ENCODE peak calls at places on chromosomes 3 and 15, in four cellular contexts. Y is right atrium auricular region, V is fibroblast of lung, K is body of pancreas. H is an unnamed sample.
A peak's percentile ranks its signal among the peaks of the same experiment; 100 is the strongest.

GRCh38 chr15:28786521-28786920 is 61.9 kb downstream of the GOLGA6L7 start:
- DNase-seq in V (peak; percentile 73), K (no peak), Y (no peak), H (no peak)

GRCh38 chr15:59294961-59295741 is 77.5 kb downstream of the MYO1E start:
- DNase-seq in V (peak; percentile 98), Y (no peak), K (no peak), H (no peak)

GRCh38 chr3:158991146-158991705 is 189.4 kb downstream of the MFSD1 start:
- DNase-seq in K (peak; percentile 15), V (no peak), Y (no peak), H (no peak)

GRCh38 chr3:149575213-149575961 is 82.4 kb downstream of the WWTR1 start:
- DNase-seq in V (peak; percentile 95), Y (no peak), K (no peak), H (no peak)

GRCh38 chr3:174417568-174417967 is 441.6 kb upstream of the NAALADL2 start:
- DNase-seq in V (no peak), Y (no peak), K (no peak), H (no peak)

GRCh38 chr15:91208366-91208765 is 108.3 kb downstream of the SV2B start:
- DNase-seq in Y (no peak), V (no peak), K (no peak), H (no peak)

GRCh38 chr15:89772933-89773583 is 3.1 kb upstream of the MESP2 start:
- DNase-seq in V (peak; percentile 20), Y (no peak), K (no peak), H (no peak)

GRCh38 chr3:79767953-79768282 is at the start of gene ROBO1:
- DNase-seq in V (peak; percentile 27), K (no peak), Y (no peak), H (no peak)

GRCh38 chr3:112097378-112097777 is 11.2 kb downstream of the C3orf52 start:
- DNase-seq in Y (no peak), V (peak; percentile 99), K (peak; percentile 71), H (no peak)

GRCh38 chr3:39644176-39644575 is 165.2 kb upstream of the MYRIP start:
- DNase-seq in Y (no peak), V (peak; percentile 57), K (no peak), H (no peak)

GRCh38 chr3:125585595-125586223 is 9.6 kb downstream of the OSBPL11 start:
- DNase-seq in Y (peak; percentile 66), V (peak; percentile 57), K (peak; percentile 62), H (no peak)

GRCh38 chr3:148223266-148223665 is 474.4 kb upstream of the AGTR1 start:
- DNase-seq in K (no peak), Y (no peak), V (peak; percentile 31), H (no peak)

GRCh38 chr3:42503957-42504333 is 1.5 kb downstream of the VIPR1 start:
- DNase-seq in Y (peak; percentile 34), V (no peak), K (peak; percentile 9), H (no peak)

GRCh38 chr15:76196286-76196948 is 114.9 kb downstream of the ETFA start:
- DNase-seq in Y (no peak), V (peak; percentile 88), K (peak; percentile 63), H (no peak)

GRCh38 chr3:17195856-17196604 is 311.3 kb downstream of the PLCL2 start:
- DNase-seq in Y (no peak), K (no peak), V (peak; percentile 25), H (no peak)

GRCh38 chr3:136667081-136667480 is 85.1 kb downstream of the STAG1 start:
- DNase-seq in K (no peak), Y (no peak), V (peak; percentile 43), H (no peak)

GRCh38 chr3:172280406-172281051 is 167.7 kb downstream of the GHSR start:
- DNase-seq in V (peak; percentile 93), Y (no peak), K (no peak), H (no peak)

GRCh38 chr3:170117134-170117533 is 64.4 kb downstream of the PHC3 start:
- DNase-seq in K (no peak), V (peak; percentile 4), Y (no peak), H (no peak)

GRCh38 chr3:127706785-127707351 is 34.1 kb downstream of the ABTB1 start:
- DNase-seq in Y (no peak), K (no peak), V (no peak), H (no peak)

GRCh38 chr3:72341943-72342342 is 506.3 kb downstream of the SHQ1 start:
- DNase-seq in Y (no peak), K (no peak), V (no peak), H (no peak)

GRCh38 chr3:170651260-170651845 is 65.5 kb upstream of the SLC7A14 start:
- DNase-seq in K (no peak), V (no peak), Y (no peak), H (no peak)

DNA sequence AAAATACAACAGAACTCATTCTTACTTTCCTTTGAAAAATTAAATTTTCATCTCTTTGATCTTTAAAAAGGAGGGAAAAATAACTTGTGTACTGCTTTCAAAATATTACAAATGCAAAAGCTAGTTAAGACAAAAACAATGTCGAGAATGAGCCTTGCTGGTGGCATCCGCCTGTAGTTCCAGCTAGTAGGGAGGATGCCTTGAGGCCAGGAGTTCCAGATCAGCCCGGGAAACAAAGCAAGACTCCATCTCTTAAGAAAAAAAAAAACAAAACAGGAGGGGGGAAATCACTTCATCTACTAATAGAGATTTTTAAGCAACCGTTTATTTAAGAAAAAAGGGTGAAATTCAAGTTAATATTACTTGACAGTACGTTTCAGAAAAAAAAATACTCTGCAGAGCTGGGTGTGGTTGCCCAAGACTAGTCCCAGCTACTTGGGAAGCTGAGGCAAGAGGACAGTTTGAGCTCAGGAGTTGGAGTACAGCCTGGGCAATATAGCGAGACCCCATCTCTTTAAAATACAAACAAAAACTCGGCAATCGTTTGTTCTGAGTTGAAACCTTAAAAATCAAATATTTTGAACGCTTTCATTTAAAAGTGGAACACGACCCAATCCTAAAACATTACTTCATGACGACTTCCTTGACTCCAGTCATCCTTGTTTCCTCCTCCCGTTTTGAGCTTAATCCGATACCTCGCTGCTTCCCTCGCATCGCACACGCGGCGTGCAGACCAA is 1.2 kb downstream of the KPNA1 start:
- DNase-seq in Y (no peak), K (no peak), V (peak; percentile 79), H (no peak)
- H3K27ac ChIP-seq in Y (peak overlapping the region; percentile 98), K (peak overlapping the region; percentile 95), V (peak overlapping the region; percentile 92), H (peak overlapping the region; percentile 97)

DNA sequence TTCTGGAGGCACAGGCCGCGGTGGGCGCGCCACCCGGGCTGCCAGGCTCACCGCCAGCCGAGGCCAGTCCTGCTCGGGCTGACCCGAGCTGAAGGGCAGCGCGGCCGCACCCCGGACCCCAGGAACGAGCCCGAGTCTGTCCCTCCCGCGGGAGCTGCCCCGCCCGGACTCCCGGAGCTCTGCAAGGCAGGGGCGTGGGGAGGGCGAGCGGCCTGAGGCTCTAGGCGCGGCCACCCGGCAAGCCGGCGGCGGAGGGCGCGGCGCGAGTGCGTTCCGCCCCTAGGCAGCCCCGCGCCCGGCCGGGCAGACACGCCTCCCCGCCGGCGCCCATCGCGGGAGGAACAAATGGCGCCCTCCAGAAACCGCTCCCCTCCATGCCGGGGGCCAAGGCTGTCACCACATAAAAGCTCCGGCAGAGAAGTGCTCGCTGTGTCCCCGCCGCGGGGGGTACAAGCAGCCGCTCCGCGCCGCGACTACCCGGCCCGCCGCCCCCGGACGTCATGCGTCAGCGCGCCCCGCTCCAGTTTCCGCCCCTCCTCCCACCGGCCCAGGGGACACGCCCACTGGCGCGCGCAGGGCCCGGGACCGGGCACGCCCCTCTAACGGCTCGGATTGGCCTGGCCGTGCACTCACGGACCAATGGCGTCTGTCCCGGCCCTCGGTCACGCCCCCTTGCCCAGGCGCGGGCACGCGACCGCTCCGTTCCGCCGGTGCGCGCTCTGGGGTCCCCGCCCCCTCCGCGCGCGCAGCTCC is 483 bp upstream of the KLF13 start:
- DNase-seq in V (peak; percentile 95), K (peak; percentile 99), Y (peak; percentile 99), H (peak; percentile 100)
- H3K4me1 ChIP-seq in V (no peaks in the 10 kb centered on the region), K (peaks cover 34% of the 10 kb centered on the region), Y (peaks cover 49% of the 10 kb centered on the region), H (peaks cover 37% of the 10 kb centered on the region)

DNA sequence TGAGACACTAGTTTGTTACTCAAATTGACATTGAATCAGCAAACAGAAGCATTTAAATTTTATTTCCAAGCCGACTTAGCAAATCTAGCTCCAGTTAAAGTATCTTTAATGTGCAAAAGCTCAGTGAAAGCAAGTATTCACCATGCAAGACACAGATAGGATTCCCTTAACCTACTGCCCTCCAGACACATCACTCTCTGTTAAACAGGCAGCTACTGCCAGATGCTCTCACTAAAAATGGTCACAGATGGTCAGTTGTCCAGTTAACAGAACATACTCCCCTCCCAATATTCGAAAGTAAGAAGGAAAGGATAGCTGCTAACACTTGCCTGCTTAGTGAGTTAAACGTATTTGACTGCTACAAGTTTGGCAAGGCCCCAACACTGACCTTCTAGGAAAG is 73.7 kb downstream of the PRTG start:
- DNase-seq in Y (no peak), K (no peak), V (no peak), H (no peak)
- H3K27ac ChIP-seq in Y (no peak overlapping the region), K (no peak overlapping the region), V (no peak overlapping the region), H (no peak overlapping the region)

GRCh38 chr3:14142567-14143270 is 17.9 kb downstream of the TMEM43 start:
- DNase-seq in K (no peak), V (no peak), Y (no peak), H (no peak)

GRCh38 chr3:14139771-14140170 is 14.9 kb downstream of the TMEM43 start:
- DNase-seq in K (no peak), Y (no peak), V (no peak), H (no peak)

GRCh38 chr3:14140668-14141067 is 15.8 kb downstream of the TMEM43 start:
- DNase-seq in V (no peak), Y (no peak), K (no peak), H (no peak)

GRCh38 chr3:14141602-14142315 is 16.9 kb downstream of the TMEM43 start:
- DNase-seq in V (no peak), Y (no peak), K (no peak), H (no peak)

DNA sequence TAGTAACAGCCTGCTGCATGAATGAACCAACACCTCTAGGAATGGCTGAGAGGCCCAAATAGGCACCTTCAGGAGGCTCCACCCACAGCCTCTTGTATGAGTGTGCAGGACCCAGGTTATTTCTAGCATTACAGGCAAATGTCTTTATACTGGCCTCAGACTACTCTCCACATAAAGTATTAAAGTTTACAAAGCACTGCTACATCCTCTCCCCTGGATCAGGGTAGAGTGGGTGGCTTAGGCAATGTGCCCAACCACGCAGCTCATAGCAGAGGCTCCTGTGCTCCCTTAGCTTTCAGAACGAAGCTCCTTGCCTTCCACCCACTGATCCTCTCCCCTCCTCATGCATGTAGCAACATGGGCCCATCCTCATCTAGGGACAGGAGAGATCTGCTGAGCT is 16.3 kb downstream of the TMEM43 start:
- DNase-seq in V (peak; percentile 40), Y (no peak), K (no peak), H (no peak)
- H3K4me1 ChIP-seq in V (peaks cover 31% of the 10 kb centered on the region), Y (peaks cover 81% of the 10 kb centered on the region), K (peaks cover 22% of the 10 kb centered on the region), H (peaks cover 75% of the 10 kb centered on the region)

GRCh38 chr15:42510258-42511009 is 15.0 kb downstream of the SNAP23 start:
- DNase-seq in Y (no peak), K (no peak), V (peak; percentile 37), H (no peak)

GRCh38 chr15:42504631-42505030 is 9.2 kb downstream of the SNAP23 start:
- DNase-seq in Y (no peak), K (no peak), V (peak; percentile 10), H (no peak)

GRCh38 chr15:42511010-42511396 is 15.6 kb downstream of the SNAP23 start:
- DNase-seq in Y (no peak), K (no peak), V (peak; percentile 82), H (no peak)

GRCh38 chr15:42507514-42507913 is 12.1 kb downstream of the SNAP23 start:
- DNase-seq in V (no peak), K (no peak), Y (no peak), H (no peak)

GRCh38 chr15:42508263-42508690 is 12.8 kb downstream of the SNAP23 start:
- DNase-seq in V (no peak), Y (peak; percentile 66), K (no peak), H (no peak)
- H3K27ac ChIP-seq in V (peak overlapping the region; percentile 41), Y (peak overlapping the region; percentile 37), K (no peak overlapping the region), H (no peak overlapping the region)

H was measured in esophagus muscularis mucosa.